ENCODE peak calls at places on chromosomes 2 and 18, in six cellular contexts. J, P, V, M, W and G are unnamed samples.

GRCh38 chr2:128286905-128287779 is 31.5 kb downstream of the HS6ST1 start:
- DNase-seq in J (no peak), V (no peak), M (no peak), P (no peak), W (no peak), G (no peak)

GRCh38 chr2:227033471-227034148 is 130.4 kb downstream of the COL4A4 start:
- DNase-seq in V (no peak), J (peak), W (peak), M (peak), P (no peak), G (no peak)

GRCh38 chr18:38790303-38790702 is 1224.7 kb upstream of the CELF4 start:
- DNase-seq in J (peak), M (no peak), V (no peak), P (no peak), W (no peak), G (no peak)

GRCh38 chr2:158772306-158773078 is 22.6 kb upstream of the DAPL1 start:
- DNase-seq in M (no peak), W (no peak), J (peak), V (no peak), P (no peak), G (no peak)

GRCh38 chr2:147623328-147623727 is 221.5 kb upstream of the ACVR2A start:
- DNase-seq in P (no peak), V (no peak), J (no peak), W (no peak), M (peak), G (no peak)

GRCh38 chr2:163850036-163850435 is 114.2 kb upstream of the FIGN start:
- DNase-seq in P (no peak), M (no peak), V (no peak), W (no peak), J (no peak), G (no peak)

GRCh38 chr2:37585295-37585908 is 86.0 kb downstream of the CDC42EP3 start:
- DNase-seq in J (peak), M (peak), W (no peak), V (no peak), P (no peak), G (no peak)

GRCh38 chr18:32049393-32050161 is 31.0 kb downstream of the RNF125 start:
- DNase-seq in V (no peak), P (no peak), W (no peak), J (no peak), M (peak), G (no peak)

GRCh38 chr2:101946372-101946771 is 45.4 kb upstream of the IL1R2 start:
- DNase-seq in P (no peak), V (no peak), J (no peak), W (no peak), M (no peak), G (no peak)

DNA sequence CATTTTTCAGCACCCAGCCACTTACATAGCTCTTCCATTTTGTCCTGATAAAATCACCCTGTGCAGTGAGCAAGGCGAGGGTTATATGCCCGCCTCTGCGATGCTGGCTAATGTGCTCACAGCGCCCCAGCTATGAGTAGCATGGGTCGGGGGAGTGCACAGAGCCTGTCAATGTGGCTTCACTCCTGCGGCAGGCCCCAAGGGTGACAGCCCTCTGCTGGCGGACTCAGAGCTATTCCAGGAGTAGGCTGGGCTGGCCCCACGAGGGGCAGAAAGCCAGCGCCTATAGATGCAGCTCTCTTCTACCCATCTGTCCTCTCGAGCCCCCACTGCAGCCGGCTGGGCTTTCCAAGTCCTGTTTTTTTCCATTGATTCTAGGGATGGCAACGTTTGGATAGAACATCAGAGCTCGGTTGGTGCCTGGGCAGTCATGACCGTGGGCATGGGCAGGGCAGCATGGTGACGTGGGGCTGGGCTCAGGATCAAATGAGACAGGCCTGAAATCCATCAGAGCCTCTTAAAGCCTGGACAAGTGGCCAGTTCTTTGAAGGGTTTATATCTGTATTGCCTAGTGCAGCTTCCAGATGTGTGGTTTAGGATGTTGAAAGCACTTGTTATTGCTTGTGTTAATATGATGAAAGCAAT is 134.7 kb downstream of the MCFD2 start:
- DNase-seq in J (peak), V (no peak), M (no peak), W (peak), P (no peak), G (no peak)
- TF ChIP-seq CTCF in J (peak), V (no peak), M (no peak), W (no peak), P (no peak), G (no peak)

DNA sequence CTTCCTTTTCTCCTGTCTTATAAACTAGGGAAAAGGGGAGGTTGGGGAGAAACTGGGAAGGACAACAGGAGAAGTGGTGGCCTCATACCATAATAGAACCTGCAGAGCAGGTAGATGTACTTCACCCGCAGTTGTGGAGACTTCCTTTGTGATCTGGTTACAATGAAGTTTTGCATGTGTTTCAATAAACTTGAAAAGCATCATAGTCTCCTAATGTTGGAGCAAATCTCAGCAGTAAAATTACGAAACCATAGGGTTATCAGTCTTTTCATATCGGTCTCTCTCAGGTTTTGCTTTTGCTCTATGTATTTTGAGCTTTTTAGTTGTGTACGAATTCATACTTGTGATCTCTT is 30.5 kb downstream of the ANO7 start:
- DNase-seq in V (no peak), P (no peak), J (no peak), W (no peak), M (no peak), G (no peak)
- TF ChIP-seq CTCF in V (no peak), P (no peak), J (no peak), W (no peak), M (no peak), G (no peak)

GRCh38 chr2:233208382-233209116 is 42.9 kb upstream of the ATG16L1 start:
- DNase-seq in W (no peak), J (no peak), M (no peak), P (no peak), V (no peak), G (no peak)
- TF ChIP-seq CTCF in W (no peak), J (no peak), M (no peak), P (no peak), V (no peak), G (no peak)

GRCh38 chr2:151071382-151071781 is 190.3 kb downstream of the RBM43 start:
- DNase-seq in P (no peak), M (no peak), W (no peak), J (peak), V (no peak), G (no peak)
- TF ChIP-seq CTCF in P (no peak), M (no peak), W (peak), J (peak), V (no peak), G (peak)

GRCh38 chr18:48027401-48027931 is 97.0 kb upstream of the SMAD2 start:
- DNase-seq in J (no peak), V (no peak), W (no peak), M (no peak), P (no peak), G (no peak)
- TF ChIP-seq CTCF in J (no peak), V (no peak), W (no peak), M (no peak), P (no peak), G (no peak)